ENCODE peak calls at places on chromosomes 4 and X, in six cellular contexts. A, R, T, Y, P and L are unnamed samples.
A peak's percentile ranks its signal among the peaks of the same experiment; 100 is the strongest.

GRCh38 chr4:41209187-41209586 is 5.2 kb downstream of the APBB2 start:
- DNase-seq in Y (no peak), A (no peak), R (no peak), T (no peak), P (no peak), L (no peak)

GRCh38 chr4:166197166-166197565 is 324.1 kb downstream of the TLL1 start:
- DNase-seq in T (no peak), A (no peak), P (no peak), R (no peak), Y (no peak), L (no peak)

GRCh38 chr4:8556341-8557150 is 23.6 kb upstream of the GPR78 start:
- DNase-seq in P (no peak), Y (no peak), R (no peak), A (no peak), T (no peak), L (no peak)

GRCh38 chr4:87073570-87074470 is 139.0 kb downstream of the AFF1 start:
- DNase-seq in A (peak; percentile 48), Y (peak; percentile 23), P (no peak), R (peak; percentile 25), T (no peak), L (no peak)

GRCh38 chrX:40734956-40735317 is 405 bp downstream of the MED14 start:
- DNase-seq in R (peak; percentile 17), P (peak; percentile 41), Y (peak; percentile 44), A (peak; percentile 24), T (no peak), L (no peak)

GRCh38 chrX:114344756-114345155 is 239.1 kb upstream of the HTR2C start:
- DNase-seq in A (no peak), P (peak; percentile 32), R (no peak), T (no peak), Y (no peak), L (no peak)

GRCh38 chrX:44036336-44036735 is 63.1 kb upstream of the NDP start:
- DNase-seq in R (no peak), T (no peak), Y (no peak), A (no peak), P (no peak), L (no peak)

GRCh38 chr4:33425916-33426315 is 2705.7 kb downstream of the PCDH7 start:
- DNase-seq in A (no peak), T (no peak), Y (no peak), P (no peak), R (no peak), L (no peak)

GRCh38 chrX:41670108-41670507 is 18.7 kb upstream of the GPR34 start:
- DNase-seq in T (no peak), P (no peak), R (no peak), Y (no peak), A (no peak), L (no peak)

GRCh38 chr4:145531193-145531592 is 49.5 kb downstream of the SMAD1 start:
- DNase-seq in T (no peak), R (no peak), A (peak; percentile 27), P (no peak), Y (no peak), L (no peak)

GRCh38 chr4:100591156-100591876 is 73.5 kb upstream of the EMCN start:
- DNase-seq in R (no peak), P (no peak), Y (no peak), T (peak; percentile 68), A (peak; percentile 79), L (no peak)